ENCODE peak calls at places on chromosomes 1 and 21, in five cellular contexts. I is mesendoderm; M is ELF-1; V is activated naive CD4-positive, alpha-beta T cell; K is fibroblast of mammary gland. A is an unnamed sample.

GRCh38 chr1:157771666-157772425 is 5.1 kb downstream of the FCRL2 start:
- DNase-seq in V (no peak), I (peak; percentile 10), K (no peak), M (no peak), A (no peak)

GRCh38 chr1:184409011-184409410 is 22.2 kb downstream of the C1orf21 start:
- DNase-seq in V (no peak), I (no peak), K (peak; percentile 44), M (no peak), A (no peak)

GRCh38 chr1:155064109-155064812 is 721 bp downstream of the EFNA4 start:
- DNase-seq in V (no peak), M (peak; percentile 82), I (peak; percentile 90), K (no peak), A (no peak)

GRCh38 chr1:155184351-155184811 is 10.7 kb downstream of the TRIM46 start:
- DNase-seq in V (no peak), M (no peak), K (no peak), I (no peak), A (no peak)

GRCh38 chr1:36387141-36387949 is 1.6 kb upstream of the STK40 start:
- DNase-seq in V (no peak), M (peak; percentile 67), I (peak; percentile 94), K (peak; percentile 92), A (no peak)

GRCh38 chr1:172670791-172671190 is 11.9 kb downstream of the FASLG start:
- DNase-seq in K (no peak), V (no peak), I (peak; percentile 57), M (no peak), A (no peak)

GRCh38 chr21:46048926-46049889 is 48.7 kb upstream of the COL6A2 start:
- DNase-seq in M (peak; percentile 80), I (peak; percentile 63), V (no peak), K (peak; percentile 100), A (no peak)

GRCh38 chr1:89844236-89844807 is 23.5 kb downstream of the LRRC8D start:
- DNase-seq in M (no peak), K (no peak), I (no peak), V (no peak), A (no peak)

GRCh38 chr1:221961532-221962292 is 219.8 kb upstream of the DUSP10 start:
- DNase-seq in M (no peak), K (peak; percentile 63), V (no peak), I (peak; percentile 40), A (no peak)

GRCh38 chr1:7420706-7421105 is 350.4 kb upstream of the VAMP3 start:
- DNase-seq in M (no peak), V (no peak), K (no peak), I (no peak), A (no peak)

GRCh38 chr1:76950306-76950705 is 83.0 kb downstream of the ST6GALNAC5 start:
- DNase-seq in K (peak; percentile 18), I (no peak), V (no peak), M (no peak), A (no peak)

GRCh38 chr1:19747741-19748140 is 52.0 kb downstream of the TMCO4 start:
- DNase-seq in V (no peak), I (no peak), K (no peak), M (no peak), A (no peak)

GRCh38 chr1:99465176-99465900 is 180.6 kb upstream of the PALMD start:
- DNase-seq in I (peak; percentile 87), M (peak; percentile 48), K (peak; percentile 96), V (no peak), A (no peak)

GRCh38 chr1:219927956-219928790 is at the start of gene SLC30A10:
- DNase-seq in M (peak; percentile 53), K (peak; percentile 1), I (peak; percentile 37), V (no peak), A (no peak)

GRCh38 chr1:184806296-184806721 is 51.7 kb upstream of the EDEM3 start:
- DNase-seq in M (no peak), K (no peak), I (no peak), V (no peak), A (no peak)

GRCh38 chr1:107140703-107141490 is at the start of gene NTNG1:
- DNase-seq in I (peak; percentile 92), M (peak; percentile 72), V (no peak), K (no peak), A (no peak)

GRCh38 chr1:9289090-9289534 is 3.6 kb upstream of the SPSB1 start:
- DNase-seq in K (peak; percentile 82), I (peak; percentile 71), M (no peak), V (peak; percentile 84), A (peak; percentile 56)

GRCh38 chr1:91731815-91732214 is 154.1 kb downstream of the TGFBR3 start:
- DNase-seq in V (no peak), K (peak; percentile 72), I (no peak), M (no peak), A (no peak)

GRCh38 chr21:37208056-37208705 is 59.0 kb downstream of the VPS26C start:
- DNase-seq in V (no peak), K (no peak), I (no peak), M (peak; percentile 22), A (peak; percentile 73)

GRCh38 chr1:174938306-174939000 is 61.3 kb upstream of the CACYBP start:
- DNase-seq in I (no peak), V (no peak), M (no peak), K (no peak), A (no peak)

GRCh38 chr1:34407140-34407539 is 230.4 kb downstream of the C1orf94 start:
- DNase-seq in M (no peak), V (no peak), K (no peak), I (no peak), A (no peak)

GRCh38 chr1:176165573-176165972 is 41.5 kb downstream of the COP1 start:
- DNase-seq in K (no peak), V (no peak), M (no peak), I (no peak), A (no peak)

GRCh38 chr1:147171399-147172167 is 687 bp downstream of the PRKAB2 start:
- DNase-seq in K (peak; percentile 18), I (no peak), V (no peak), M (no peak), A (no peak)

GRCh38 chr1:226778657-226779058 is 39.6 kb upstream of the ITPKB start:
- DNase-seq in V (no peak), K (peak; percentile 94), I (no peak), M (no peak), A (peak; percentile 16)

GRCh38 chr1:244970661-244971523 is 106.5 kb upstream of the HNRNPU start:
- DNase-seq in M (peak; percentile 98), K (peak; percentile 95), V (peak; percentile 93), I (peak; percentile 99), A (peak; percentile 83)

GRCh38 chr1:86713477-86713876 is 9.1 kb downstream of the SH3GLB1 start:
- DNase-seq in K (no peak), I (no peak), M (no peak), V (no peak), A (no peak)

GRCh38 chr1:56360021-56360420 is 219.3 kb downstream of the PLPP3 start:
- DNase-seq in K (no peak), M (no peak), I (no peak), V (no peak), A (no peak)

GRCh38 chr1:20282544-20282943 is 8.1 kb upstream of the VWA5B1 start:
- DNase-seq in M (peak; percentile 31), K (no peak), V (no peak), I (no peak), A (no peak)

GRCh38 chr1:32337855-32338636 is 2.0 kb upstream of the MARCKSL1 start:
- DNase-seq in M (no peak), I (no peak), K (no peak), V (no peak), A (no peak)

GRCh38 chr1:174060090-174060489 is 37.9 kb upstream of the RC3H1 start:
- DNase-seq in I (peak; percentile 61), K (no peak), V (no peak), M (no peak), A (no peak)

GRCh38 chr21:26194811-26195251 is 24.3 kb upstream of the APP start:
- DNase-seq in I (no peak), V (no peak), K (peak; percentile 31), M (no peak), A (no peak)

GRCh38 chr1:202343652-202344349 is 2.1 kb upstream of the UBE2T start:
- DNase-seq in I (peak; percentile 45), V (no peak), K (peak; percentile 57), M (no peak), A (no peak)

GRCh38 chr1:156152628-156153027 is 757 bp upstream of the SEMA4A start:
- DNase-seq in V (no peak), M (no peak), I (no peak), K (no peak), A (no peak)

GRCh38 chr1:229342902-229343587 is at the start of gene CCSAP:
- DNase-seq in M (peak; percentile 82), K (peak; percentile 25), V (peak; percentile 62), I (peak; percentile 50), A (no peak)

GRCh38 chr1:242546849-242547724 is 22.6 kb upstream of the PLD5 start:
- DNase-seq in V (no peak), M (no peak), I (no peak), K (no peak), A (no peak)

GRCh38 chr1:39332291-39332690 is 127.8 kb downstream of the MACF1 start:
- DNase-seq in K (peak; percentile 17), V (no peak), I (no peak), M (no peak), A (no peak)

GRCh38 chr1:198373376-198373775 is 167.1 kb downstream of the ATP6V1G3 start:
- DNase-seq in V (no peak), M (no peak), K (peak; percentile 19), I (peak; percentile 17), A (no peak)

GRCh38 chr1:201758508-201759050 is 70.4 kb upstream of the IPO9 start:
- DNase-seq in M (no peak), I (no peak), V (no peak), K (no peak), A (no peak)

GRCh38 chr1:70264875-70265274 is 43.7 kb downstream of the SRSF11 start:
- DNase-seq in M (peak; percentile 58), I (peak; percentile 46), K (no peak), V (no peak), A (no peak)

A was measured in thoracic aorta.